ENCODE peak calls at places on chromosomes 6 and 20, in seven cellular contexts. Z, Q, P, D, L, R and V are unnamed samples.

GRCh38 chr20:19265646-19266374 is 53.4 kb downstream of the SLC24A3 start:
- DNase-seq in Z (no peak), R (no peak), D (no peak), Q (no peak), P (no peak), L (no peak), V (no peak)

GRCh38 chr6:98787961-98788360 is 46.4 kb upstream of the POU3F2 start:
- DNase-seq in L (no peak), P (no peak), Z (no peak), R (no peak), Q (no peak), D (no peak), V (no peak)

GRCh38 chr20:51889466-51889865 is 87.1 kb upstream of the SALL4 start:
- DNase-seq in R (no peak), Z (no peak), P (no peak), D (no peak), Q (no peak), L (no peak), V (no peak)

GRCh38 chr20:4726710-4727391 is 5.1 kb downstream of the PRND start:
- DNase-seq in L (no peak), D (no peak), Z (no peak), Q (no peak), R (peak), P (no peak), V (peak)

GRCh38 chr6:6781877-6782236 is 193.3 kb downstream of the LY86 start:
- DNase-seq in P (no peak), R (no peak), D (no peak), L (no peak), Z (no peak), Q (no peak), V (no peak)

GRCh38 chr20:54048489-54048888 is 21.9 kb downstream of the BCAS1 start:
- DNase-seq in Q (no peak), R (no peak), D (no peak), L (no peak), P (no peak), Z (no peak), V (no peak)

GRCh38 chr6:149834513-149835481 is 29.4 kb downstream of the LRP11 start:
- DNase-seq in P (peak), R (no peak), L (peak), Z (peak), D (peak), Q (peak), V (peak)

GRCh38 chr20:49147269-49147668 is 40.9 kb downstream of the STAU1 start:
- DNase-seq in D (no peak), Z (no peak), P (no peak), Q (no peak), L (no peak), R (no peak), V (no peak)

GRCh38 chr6:150567823-150568383 is 31.8 kb upstream of the PLEKHG1 start:
- DNase-seq in Q (no peak), P (no peak), R (no peak), Z (no peak), D (no peak), L (no peak), V (no peak)

GRCh38 chr20:53706511-53707031 is 112.9 kb upstream of the ZNF217 start:
- DNase-seq in Q (no peak), D (no peak), L (no peak), R (peak), Z (no peak), P (no peak), V (no peak)

GRCh38 chr6:147297124-147297523 is 92.9 kb downstream of the STXBP5 start:
- DNase-seq in L (no peak), Z (no peak), P (no peak), D (no peak), R (no peak), Q (no peak), V (no peak)

GRCh38 chr6:163333038-163333437 is 81.5 kb upstream of the QKI start:
- DNase-seq in D (no peak), R (no peak), P (no peak), Q (no peak), L (no peak), Z (no peak), V (no peak)

GRCh38 chr6:7249946-7250643 is 62.9 kb downstream of the SSR1 start:
- DNase-seq in D (no peak), Z (no peak), P (no peak), R (no peak), Q (no peak), L (no peak), V (no peak)

GRCh38 chr20:17281478-17281877 is 54.6 kb downstream of the PCSK2 start:
- DNase-seq in Q (no peak), Z (no peak), D (no peak), P (no peak), R (no peak), L (peak), V (no peak)

GRCh38 chr6:13903399-13903798 is 21.4 kb upstream of the RNF182 start:
- DNase-seq in L (no peak), Z (no peak), R (no peak), D (no peak), Q (no peak), P (no peak), V (no peak)

GRCh38 chr6:23659125-23659524 is 466.9 kb upstream of the NRSN1 start:
- DNase-seq in R (no peak), Z (no peak), P (no peak), D (no peak), L (no peak), Q (no peak), V (peak)

GRCh38 chr6:157519255-157520116 is 138.5 kb downstream of the ZDHHC14 start:
- DNase-seq in Z (no peak), D (no peak), L (no peak), P (no peak), Q (no peak), R (no peak), V (no peak)

GRCh38 chr6:36506617-36507016 is 40.7 kb downstream of the STK38 start:
- DNase-seq in D (no peak), R (no peak), L (no peak), Q (no peak), P (no peak), Z (no peak), V (no peak)
- H3K4me3 ChIP-seq in D (no peak), R (no peak), L (no peak), Q (no peak), P (no peak), Z (no peak), V (no peak)

GRCh38 chr6:165649701-165650137 is 13.3 kb downstream of the PDE10A start:
- DNase-seq in D (no peak), Z (no peak), P (no peak), L (no peak), Q (no peak), R (no peak), V (no peak)
- TF ChIP-seq EP300 in D (no peak), Z (no peak), P (no peak), L (no peak), Q (no peak), R (no peak), V (no peak)

GRCh38 chr20:24987873-24988835 is 4.4 kb downstream of the APMAP start:
- DNase-seq in L (peak), Q (no peak), D (peak), P (no peak), Z (no peak), R (no peak), V (no peak)

GRCh38 chr20:24991897-24992419 is 593 bp downstream of the APMAP start:
- DNase-seq in D (peak), L (peak), P (no peak), R (no peak), Q (peak), Z (no peak), V (peak)

GRCh38 chr20:24992420-24993205 is at the start of gene APMAP:
- DNase-seq in Q (peak), R (peak), P (peak), D (peak), Z (peak), L (peak), V (peak)

GRCh38 chr20:24989162-24989561 is 3.4 kb downstream of the APMAP start:
- DNase-seq in R (no peak), Q (no peak), D (peak), L (peak), P (no peak), Z (no peak), V (no peak)

DNA sequence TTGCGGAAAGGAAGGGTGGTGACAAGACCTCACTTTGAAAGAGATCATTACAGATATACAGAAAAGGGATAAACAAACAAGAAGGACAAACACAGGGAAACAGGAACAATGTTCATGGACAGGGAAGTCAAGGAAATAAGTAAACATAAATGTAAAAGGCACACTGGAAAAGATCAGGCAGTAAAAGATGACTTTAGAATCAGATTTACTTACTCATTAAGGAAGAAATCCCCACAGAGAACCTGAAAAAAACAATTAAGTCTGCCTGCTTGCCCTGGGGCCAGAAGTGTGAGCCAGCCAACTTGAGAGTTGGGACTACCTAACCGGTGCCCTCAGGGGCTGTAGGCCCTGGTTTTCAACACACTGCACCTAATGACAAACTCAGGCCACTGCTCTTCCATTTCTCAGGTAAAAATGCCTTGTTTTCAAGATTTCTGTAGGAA is 1.7 kb downstream of the APMAP start:
- DNase-seq in Z (no peak), R (no peak), D (peak), Q (no peak), L (peak), P (no peak), V (no peak)
- H3K4me3 ChIP-seq in Z (no peak), R (peak), D (no peak), Q (no peak), L (no peak), P (no peak), V (no peak)

GRCh38 chr20:64219202-64219601 is 36.3 kb upstream of the PCMTD2 start:
- DNase-seq in R (no peak), Q (no peak), Z (no peak), P (no peak), L (no peak), D (no peak), V (no peak)

GRCh38 chr20:64222273-64222672 is 33.3 kb upstream of the PCMTD2 start:
- DNase-seq in L (no peak), Z (no peak), Q (no peak), R (no peak), D (peak), P (no peak), V (no peak)

GRCh38 chr20:64219730-64220129 is 35.8 kb upstream of the PCMTD2 start:
- DNase-seq in Q (no peak), D (no peak), R (no peak), P (no peak), L (no peak), Z (no peak), V (no peak)

GRCh38 chr20:64220420-64220819 is 35.1 kb upstream of the PCMTD2 start:
- DNase-seq in Q (no peak), Z (no peak), L (no peak), D (no peak), P (no peak), R (no peak), V (no peak)

GRCh38 chr20:64220891-64221527 is 34.5 kb upstream of the PCMTD2 start:
- DNase-seq in Z (no peak), L (no peak), Q (no peak), D (no peak), P (no peak), R (no peak), V (no peak)
- TF ChIP-seq EP300 in Z (no peak), L (no peak), Q (no peak), D (no peak), P (no peak), R (no peak), V (no peak)

GRCh38 chr6:81002126-81002525 is 750.4 kb downstream of the TENT5A start:
- DNase-seq in D (no peak), P (no peak), Q (no peak), Z (no peak), R (no peak), L (no peak), V (no peak)

GRCh38 chr6:81003156-81003555 is 749.3 kb downstream of the TENT5A start:
- DNase-seq in P (no peak), R (no peak), D (no peak), L (no peak), Z (no peak), Q (no peak), V (no peak)

GRCh38 chr6:81003894-81004293 is 748.6 kb downstream of the TENT5A start:
- DNase-seq in Q (no peak), R (no peak), L (no peak), D (no peak), Z (no peak), P (no peak), V (no peak)
- H3K4me3 ChIP-seq in Q (no peak), R (no peak), L (no peak), D (no peak), Z (no peak), P (no peak), V (no peak)

DNA sequence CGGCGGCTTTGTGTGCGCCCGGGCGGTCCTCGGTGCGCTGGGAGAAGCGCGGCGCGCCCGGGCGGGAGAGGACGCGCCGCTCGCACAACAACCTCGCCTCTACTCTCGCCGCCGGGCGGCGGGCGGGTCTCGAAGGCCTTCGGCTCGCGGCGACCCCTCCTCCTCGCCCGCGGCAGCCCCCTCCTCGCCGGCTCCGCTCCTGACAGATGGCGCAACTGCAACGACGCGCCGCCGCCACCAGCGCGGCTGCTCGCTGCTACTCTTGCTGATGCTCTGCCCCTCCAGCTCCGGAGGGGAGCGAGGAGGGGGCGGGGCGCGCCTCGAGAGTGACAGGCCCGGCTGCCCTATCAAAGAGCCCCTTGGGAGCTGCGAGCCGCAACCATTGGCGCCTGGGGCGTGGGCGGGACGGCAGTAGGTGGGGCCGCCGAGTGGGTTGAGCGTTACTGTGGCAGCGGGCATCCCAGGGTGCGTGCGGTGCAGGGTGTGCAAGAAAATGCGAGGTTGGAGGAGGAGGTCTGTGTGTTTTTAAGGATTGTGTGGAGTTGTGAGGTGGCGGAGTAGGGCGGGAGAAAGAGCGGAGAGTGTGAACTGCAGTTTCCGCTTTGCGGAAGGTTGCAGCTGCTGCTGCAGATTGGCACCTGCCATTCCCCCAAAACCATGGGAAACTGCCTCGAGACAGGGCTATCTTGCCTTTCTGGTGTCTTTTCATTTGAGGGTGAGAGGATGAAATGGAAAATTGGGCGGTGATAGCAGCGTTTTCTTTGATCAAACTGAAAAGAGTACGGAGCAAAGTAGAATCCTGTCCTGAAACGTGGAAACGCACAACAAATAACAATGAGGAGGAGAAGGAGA is at the start of gene FYN:
- DNase-seq in Q (peak), D (peak), L (peak), R (peak), Z (peak), P (peak), V (peak)
- TF ChIP-seq EP300 in Q (no peak), D (no peak), L (no peak), R (no peak), Z (peak), P (no peak), V (no peak)

GRCh38 chr6:159220093-159220492 is 50.9 kb downstream of the FNDC1 start:
- DNase-seq in Z (no peak), L (no peak), R (no peak), Q (no peak), P (no peak), D (no peak), V (no peak)
- H3K4me3 ChIP-seq in Z (no peak), L (no peak), R (no peak), Q (no peak), P (no peak), D (no peak), V (no peak)

DNA sequence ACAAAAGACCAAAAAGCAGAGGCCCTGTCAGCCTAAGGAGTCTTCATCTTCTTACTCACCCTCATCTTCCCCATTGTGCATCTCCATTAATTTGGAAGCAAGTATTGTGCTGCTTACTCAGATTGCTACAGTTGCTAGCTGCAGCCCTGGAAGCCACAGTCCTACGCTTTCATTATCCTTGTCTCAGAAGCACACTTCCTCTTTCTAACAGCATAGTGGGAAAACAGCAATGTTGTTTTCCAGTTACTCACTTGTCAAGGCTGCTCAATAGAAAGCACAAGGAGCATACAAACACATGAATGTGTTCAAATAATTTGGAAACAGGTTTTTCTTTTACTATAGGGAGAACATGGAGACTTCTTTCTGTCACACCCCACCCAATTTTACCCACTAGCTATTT is 76.6 kb upstream of the RBM24 start:
- DNase-seq in P (no peak), R (no peak), Q (no peak), Z (no peak), L (no peak), D (no peak), V (no peak)
- TF ChIP-seq EP300 in P (no peak), R (no peak), Q (no peak), Z (no peak), L (no peak), D (no peak), V (no peak)

GRCh38 chr6:53100561-53100960 is 35.4 kb downstream of the FBXO9 start:
- DNase-seq in Q (no peak), D (no peak), L (no peak), Z (no peak), R (no peak), P (no peak), V (no peak)
- H3K4me3 ChIP-seq in Q (no peak), D (no peak), L (no peak), Z (no peak), R (no peak), P (no peak), V (no peak)